ENCODE peak calls at places on chromosomes 1 and 21, in four cellular contexts. One of them, this sample, is unnamed.

GRCh38 chr1:175089319-175089718 is 21.7 kb downstream of the TNN start:
- DNase-seq in BE2C: peak
- DNase-seq in neural progenitor cell: peak
- DNase-seq in uterus: no peak
- DNase-seq in this sample: no peak

GRCh38 chr1:156226782-156227181 is 14.0 kb downstream of the PMF1 start:
- DNase-seq in BE2C: no peak
- DNase-seq in neural progenitor cell: no peak
- DNase-seq in uterus: no peak
- DNase-seq in this sample: no peak

GRCh38 chr1:68232354-68233148 is at the start of gene WLS:
- DNase-seq in BE2C: peak
- DNase-seq in neural progenitor cell: peak
- DNase-seq in uterus: peak
- DNase-seq in this sample: peak

GRCh38 chr1:37478890-37479254 is 4.5 kb downstream of the ZC3H12A start:
- DNase-seq in BE2C: no peak
- DNase-seq in neural progenitor cell: no peak
- DNase-seq in uterus: no peak
- DNase-seq in this sample: no peak

GRCh38 chr1:120179420-120180348 is 3.4 kb upstream of the SEC22B start:
- DNase-seq in BE2C: peak
- DNase-seq in neural progenitor cell: peak
- DNase-seq in uterus: peak
- DNase-seq in this sample: no peak

GRCh38 chr1:193310569-193310968 is 124.2 kb upstream of the B3GALT2 start:
- DNase-seq in BE2C: no peak
- DNase-seq in neural progenitor cell: no peak
- DNase-seq in uterus: no peak
- DNase-seq in this sample: no peak

GRCh38 chr1:1264868-1265272 is 8.8 kb downstream of the UBE2J2 start:
- DNase-seq in BE2C: no peak
- DNase-seq in neural progenitor cell: peak
- DNase-seq in uterus: no peak
- DNase-seq in this sample: no peak

GRCh38 chr1:6911974-6912373 is 126.7 kb downstream of the CAMTA1 start:
- DNase-seq in BE2C: no peak
- DNase-seq in neural progenitor cell: no peak
- DNase-seq in uterus: no peak
- DNase-seq in this sample: no peak

GRCh38 chr1:214939180-214939579 is 143.4 kb upstream of the KCNK2 start:
- DNase-seq in BE2C: no peak
- DNase-seq in neural progenitor cell: no peak
- DNase-seq in uterus: no peak
- DNase-seq in this sample: no peak

GRCh38 chr1:46466477-46467182 is 23.0 kb upstream of the DMBX1 start:
- DNase-seq in BE2C: peak
- DNase-seq in neural progenitor cell: peak
- DNase-seq in uterus: no peak
- DNase-seq in this sample: no peak

GRCh38 chr1:36743286-36744005 is 260.7 kb upstream of the CSF3R start:
- DNase-seq in BE2C: no peak
- DNase-seq in neural progenitor cell: no peak
- DNase-seq in uterus: no peak
- DNase-seq in this sample: no peak

GRCh38 chr1:62406576-62406975 is 30.3 kb upstream of the USP1 start:
- DNase-seq in BE2C: no peak
- DNase-seq in neural progenitor cell: no peak
- DNase-seq in uterus: no peak
- DNase-seq in this sample: no peak

GRCh38 chr1:17653728-17654351 is 101.3 kb upstream of the ACTL8 start:
- DNase-seq in BE2C: peak
- DNase-seq in neural progenitor cell: peak
- DNase-seq in uterus: no peak
- DNase-seq in this sample: no peak

GRCh38 chr1:221363074-221363473 is 378.8 kb downstream of the DUSP10 start:
- DNase-seq in BE2C: no peak
- DNase-seq in neural progenitor cell: no peak
- DNase-seq in uterus: no peak
- DNase-seq in this sample: no peak

GRCh38 chr1:170790651-170791071 is 126.7 kb downstream of the PRRX1 start:
- DNase-seq in BE2C: no peak
- DNase-seq in neural progenitor cell: no peak
- DNase-seq in uterus: no peak
- DNase-seq in this sample: no peak

GRCh38 chr1:174692313-174692712 is 244.5 kb downstream of the GPR52 start:
- DNase-seq in BE2C: no peak
- DNase-seq in neural progenitor cell: no peak
- DNase-seq in uterus: no peak
- DNase-seq in this sample: no peak

GRCh38 chr21:33384851-33385331 is 18.3 kb upstream of the IFNGR2 start:
- DNase-seq in BE2C: no peak
- DNase-seq in neural progenitor cell: no peak
- DNase-seq in uterus: no peak
- DNase-seq in this sample: no peak

GRCh38 chr1:24166988-24167387 is 20.1 kb downstream of the IFNLR1 start:
- DNase-seq in BE2C: no peak
- DNase-seq in neural progenitor cell: no peak
- DNase-seq in uterus: no peak
- DNase-seq in this sample: no peak

GRCh38 chr1:226547754-226548191 is 791 bp upstream of the STUM start:
- DNase-seq in BE2C: peak
- DNase-seq in neural progenitor cell: peak
- DNase-seq in uterus: peak
- DNase-seq in this sample: peak

GRCh38 chr21:44969965-44970755 is 30.3 kb downstream of the SLX9 start:
- DNase-seq in BE2C: no peak
- DNase-seq in neural progenitor cell: no peak
- DNase-seq in uterus: no peak
- DNase-seq in this sample: no peak

GRCh38 chr1:50415235-50416149 is 7.8 kb downstream of the DMRTA2 start:
- DNase-seq in BE2C: no peak
- DNase-seq in neural progenitor cell: peak
- DNase-seq in uterus: no peak
- DNase-seq in this sample: no peak

GRCh38 chr1:90371106-90371813 is 345.8 kb downstream of the BARHL2 start:
- DNase-seq in BE2C: no peak
- DNase-seq in neural progenitor cell: no peak
- DNase-seq in uterus: no peak
- DNase-seq in this sample: no peak

GRCh38 chr1:86913399-86913895 is 479 bp downstream of the SELENOF start:
- DNase-seq in BE2C: no peak
- DNase-seq in neural progenitor cell: peak
- DNase-seq in uterus: no peak
- DNase-seq in this sample: no peak

GRCh38 chr1:85282424-85282823 is 6.0 kb upstream of the BCL10 start:
- DNase-seq in BE2C: no peak
- DNase-seq in neural progenitor cell: peak
- DNase-seq in uterus: no peak
- DNase-seq in this sample: no peak

GRCh38 chr1:154883919-154884867 is 14.1 kb upstream of the KCNN3 start:
- DNase-seq in BE2C: no peak
- DNase-seq in neural progenitor cell: no peak
- DNase-seq in uterus: no peak
- DNase-seq in this sample: no peak

GRCh38 chr1:165928075-165928731 is 100.8 kb downstream of the UCK2 start:
- DNase-seq in BE2C: peak
- DNase-seq in neural progenitor cell: peak
- DNase-seq in uterus: peak
- DNase-seq in this sample: peak

GRCh38 chr1:110878993-110879392 is 6.0 kb downstream of the CD53 start:
- DNase-seq in BE2C: no peak
- DNase-seq in neural progenitor cell: no peak
- DNase-seq in uterus: no peak
- DNase-seq in this sample: no peak

GRCh38 chr1:53946252-53947171 is at the start of gene LRRC42:
- DNase-seq in BE2C: no peak
- DNase-seq in neural progenitor cell: peak
- DNase-seq in uterus: no peak
- DNase-seq in this sample: no peak

GRCh38 chr1:82562448-82562847 is 761.7 kb downstream of the ADGRL2 start:
- DNase-seq in BE2C: no peak
- DNase-seq in neural progenitor cell: peak
- DNase-seq in uterus: no peak
- DNase-seq in this sample: no peak

GRCh38 chr1:6621429-6622391 is 3.0 kb upstream of the THAP3 start:
- DNase-seq in BE2C: no peak
- DNase-seq in neural progenitor cell: no peak
- DNase-seq in uterus: no peak
- DNase-seq in this sample: no peak

GRCh38 chr1:47555307-47555706 is 117.5 kb downstream of the FOXD2 start:
- DNase-seq in BE2C: no peak
- DNase-seq in neural progenitor cell: no peak
- DNase-seq in uterus: no peak
- DNase-seq in this sample: no peak

GRCh38 chr1:38941527-38942019 is at the start of gene RHBDL2:
- DNase-seq in BE2C: no peak
- DNase-seq in neural progenitor cell: peak
- DNase-seq in uterus: peak
- DNase-seq in this sample: no peak

DNA sequence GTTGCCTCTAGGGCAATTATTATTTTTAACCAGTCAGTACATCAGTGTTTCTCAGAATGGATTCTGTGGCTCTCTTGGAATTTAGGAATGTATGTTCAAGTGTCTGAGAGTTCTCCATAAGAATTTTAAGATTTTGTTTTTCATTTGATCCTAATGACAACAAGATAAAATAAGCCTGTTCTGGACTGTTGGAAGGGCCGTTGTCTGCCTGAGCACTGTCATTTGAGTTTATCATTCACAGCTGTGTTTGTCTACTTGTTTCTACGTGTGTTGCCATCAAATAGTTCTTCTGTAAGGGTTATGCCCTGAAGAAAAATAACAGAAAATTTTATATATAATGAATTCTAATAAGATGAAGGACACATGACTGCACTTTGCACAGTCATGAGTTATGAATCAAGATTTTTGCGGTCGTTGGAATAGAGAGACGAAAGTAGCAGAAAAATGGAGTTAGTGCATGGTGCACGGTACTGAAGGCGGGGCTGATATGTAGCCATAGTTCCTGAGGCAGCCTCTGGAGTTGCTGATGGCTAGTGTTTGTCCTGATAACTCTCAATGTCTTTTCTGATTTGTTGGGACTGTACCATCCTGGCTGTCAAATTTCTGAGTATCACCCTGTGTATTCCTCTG is 92.5 kb downstream of the NOS1AP start:
- DNase-seq in BE2C: no peak
- DNase-seq in neural progenitor cell: no peak
- DNase-seq in uterus: no peak
- DNase-seq in this sample: no peak
- H3K4me3 ChIP-seq in BE2C: no peak
- H3K4me3 ChIP-seq in neural progenitor cell: no peak
- H3K4me3 ChIP-seq in uterus: no peak
- H3K4me3 ChIP-seq in this sample: no peak

DNA sequence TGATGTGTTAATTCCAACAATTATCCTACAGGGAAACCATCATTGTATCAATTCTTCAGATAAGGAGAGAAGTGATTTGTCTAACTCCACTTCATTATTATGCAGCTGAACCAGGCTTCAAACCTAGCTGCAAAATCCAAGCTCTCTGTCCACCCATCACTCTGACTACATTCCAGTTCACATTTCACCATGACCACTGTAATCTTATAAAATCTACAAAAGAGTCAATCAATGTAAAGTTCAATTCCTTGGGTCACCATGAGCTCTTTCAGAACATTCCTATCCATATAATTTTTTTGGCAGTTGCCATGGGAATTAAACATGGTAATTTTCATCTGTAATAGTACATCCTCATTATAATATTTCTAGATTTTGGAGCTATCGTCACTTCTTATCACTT is 100.9 kb downstream of the PLPPR5 start:
- DNase-seq in BE2C: no peak
- DNase-seq in neural progenitor cell: no peak
- DNase-seq in uterus: no peak
- DNase-seq in this sample: no peak
- H3K4me3 ChIP-seq in BE2C: no peak
- H3K4me3 ChIP-seq in neural progenitor cell: no peak
- H3K4me3 ChIP-seq in uterus: no peak
- H3K4me3 ChIP-seq in this sample: no peak

GRCh38 chr21:42840411-42841155 is 38.8 kb downstream of the WDR4 start:
- DNase-seq in BE2C: no peak
- DNase-seq in neural progenitor cell: no peak
- DNase-seq in uterus: peak
- DNase-seq in this sample: no peak

GRCh38 chr21:42844411-42845113 is 34.8 kb downstream of the WDR4 start:
- DNase-seq in BE2C: peak
- DNase-seq in neural progenitor cell: no peak
- DNase-seq in uterus: no peak
- DNase-seq in this sample: no peak

GRCh38 chr21:42843021-42843420 is 36.3 kb downstream of the WDR4 start:
- DNase-seq in BE2C: no peak
- DNase-seq in neural progenitor cell: no peak
- DNase-seq in uterus: no peak
- DNase-seq in this sample: no peak

GRCh38 chr21:42839271-42840231 is 39.8 kb downstream of the WDR4 start:
- DNase-seq in BE2C: no peak
- DNase-seq in neural progenitor cell: no peak
- DNase-seq in uterus: peak
- DNase-seq in this sample: no peak

GRCh38 chr21:42841156-42841915 is 38.0 kb downstream of the WDR4 start:
- DNase-seq in BE2C: no peak
- DNase-seq in neural progenitor cell: no peak
- DNase-seq in uterus: peak
- DNase-seq in this sample: no peak
- H3K4me3 ChIP-seq in BE2C: no peak
- H3K4me3 ChIP-seq in neural progenitor cell: no peak
- H3K4me3 ChIP-seq in uterus: no peak
- H3K4me3 ChIP-seq in this sample: no peak

GRCh38 chr1:25990702-25991395 is 7.0 kb downstream of the PAFAH2 start:
- DNase-seq in BE2C: no peak
- DNase-seq in neural progenitor cell: no peak
- DNase-seq in uterus: no peak
- DNase-seq in this sample: no peak
- H3K4me3 ChIP-seq in BE2C: peak
- H3K4me3 ChIP-seq in neural progenitor cell: no peak
- H3K4me3 ChIP-seq in uterus: no peak
- H3K4me3 ChIP-seq in this sample: no peak

GRCh38 chr1:41444246-41444645 is 40.2 kb downstream of the EDN2 start:
- DNase-seq in BE2C: no peak
- DNase-seq in neural progenitor cell: no peak
- DNase-seq in uterus: no peak
- DNase-seq in this sample: no peak
- H3K4me3 ChIP-seq in BE2C: no peak
- H3K4me3 ChIP-seq in neural progenitor cell: no peak
- H3K4me3 ChIP-seq in uterus: no peak
- H3K4me3 ChIP-seq in this sample: no peak

GRCh38 chr1:94239796-94240195 is 2.4 kb upstream of the ARHGAP29 start:
- DNase-seq in BE2C: no peak
- DNase-seq in neural progenitor cell: no peak
- DNase-seq in uterus: no peak
- DNase-seq in this sample: no peak
- H3K4me3 ChIP-seq in BE2C: no peak
- H3K4me3 ChIP-seq in neural progenitor cell: no peak
- H3K4me3 ChIP-seq in uterus: no peak
- H3K4me3 ChIP-seq in this sample: no peak

This sample was measured in iPS DF 6.9.